ENCODE peak calls at places on chromosomes 16 and 17, in six cellular contexts. R is fibroblast of the aortic adventitia; J is putamen; B is NCI-H345; V is activated CD4-positive, alpha-beta T cell treated with anti-CD3 and anti-CD28 coated beads, Interleukin-2, amount 10 ng/mL, durations not matched to agents 7 days and 5 days; D is hippocampal formation. G is an unnamed sample.

GRCh38 chr17:8408371-8408770 is 10.7 kb upstream of the RNF222 start:
- DNase-seq in R (no peak), J (no peak), B (no peak), V (no peak), D (no peak), G (no peak)

GRCh38 chr17:59845595-59846390 is 47.0 kb downstream of the TUBD1 start:
- DNase-seq in R (peak), J (no peak), B (peak), V (peak), D (peak), G (no peak)

GRCh38 chr16:65002265-65002664 is 119.6 kb downstream of the CDH11 start:
- DNase-seq in R (peak), J (no peak), B (no peak), V (no peak), D (no peak), G (no peak)

GRCh38 chr16:1825864-1826690 is 548 bp downstream of the HAGH start:
- DNase-seq in R (no peak), J (peak), B (peak), V (peak), D (no peak), G (no peak)

GRCh38 chr16:85998868-85999729 is 100.1 kb downstream of the IRF8 start:
- DNase-seq in R (no peak), J (peak), B (no peak), V (no peak), D (no peak), G (no peak)

GRCh38 chr17:45003877-45004276 is 35.8 kb upstream of the C1QL1 start:
- DNase-seq in R (no peak), J (no peak), B (no peak), V (no peak), D (no peak), G (no peak)

GRCh38 chr17:51427259-51428255 is 167.2 kb downstream of the UTP18 start:
- DNase-seq in R (no peak), J (no peak), B (peak), V (peak), D (no peak), G (peak)

GRCh38 chr16:49652441-49653175 is 203.3 kb downstream of the ZNF423 start:
- DNase-seq in R (peak), J (no peak), B (no peak), V (no peak), D (no peak), G (no peak)

GRCh38 chr17:80695979-80696378 is 151.3 kb downstream of the RPTOR start:
- DNase-seq in R (no peak), J (no peak), B (no peak), V (no peak), D (no peak), G (no peak)

GRCh38 chr16:6889106-6889505 is 443.5 kb upstream of the RBFOX1 start:
- DNase-seq in R (no peak), J (no peak), B (no peak), V (no peak), D (no peak), G (no peak)

GRCh38 chr17:39235555-39236221 is 9.9 kb upstream of the STAC2 start:
- DNase-seq in R (peak), J (no peak), B (peak), V (peak), D (no peak), G (peak)

GRCh38 chr17:81794509-81794908 is 9.4 kb upstream of the GCGR start:
- DNase-seq in R (peak), J (no peak), B (no peak), V (no peak), D (no peak), G (no peak)

GRCh38 chr16:53207810-53208752 is 153.3 kb downstream of the CHD9 start:
- DNase-seq in R (peak), J (peak), B (no peak), V (peak), D (peak), G (no peak)

GRCh38 chr16:7888421-7888820 is 555.8 kb downstream of the RBFOX1 start:
- DNase-seq in R (no peak), J (no peak), B (no peak), V (no peak), D (peak), G (no peak)

GRCh38 chr17:79741751-79742588 is 11.2 kb downstream of the ENPP7 start:
- DNase-seq in R (peak), J (peak), B (peak), V (peak), D (peak), G (peak)

GRCh38 chr17:43338886-43339516 is 59.8 kb upstream of the ARL4D start:
- DNase-seq in R (peak), J (peak), B (peak), V (peak), D (peak), G (peak)